ENCODE peak calls at places on chromosomes 11 and 22, in six cellular contexts. Q is IMR-90; Y is CD4-positive, CD25-positive, alpha-beta regulatory T cell; B is HCT116; N is bronchial epithelial cell; V is tibial nerve. L is an unnamed sample.

GRCh38 chr22:23306438-23306921 is 126.2 kb downstream of the BCR start:
- DNase-seq in Q (peak), Y (no peak), B (no peak), N (peak), V (no peak), L (no peak)

GRCh38 chr11:61106906-61107470 is 4.7 kb downstream of the CD5 start:
- DNase-seq in Q (no peak), Y (peak), B (no peak), N (no peak), V (no peak), L (no peak)

GRCh38 chr11:14449302-14449714 is 50.3 kb downstream of the COPB1 start:
- DNase-seq in Q (no peak), Y (no peak), B (no peak), N (no peak), V (no peak), L (no peak)

GRCh38 chr11:110196241-110196754 is 100.1 kb downstream of the RDX start:
- DNase-seq in Q (peak), Y (no peak), B (peak), N (peak), V (no peak), L (peak)

GRCh38 chr11:16030664-16031063 is 325.7 kb downstream of the SOX6 start:
- DNase-seq in Q (peak), Y (no peak), B (no peak), N (no peak), V (no peak), L (no peak)

GRCh38 chr11:122598971-122599370 is 56.6 kb upstream of the UBASH3B start:
- DNase-seq in Q (no peak), Y (no peak), B (no peak), N (peak), V (no peak), L (no peak)

GRCh38 chr22:31313366-31314147 is 21.3 kb upstream of the PIK3IP1 start:
- DNase-seq in Q (peak), Y (peak), B (peak), N (peak), V (peak), L (peak)

GRCh38 chr11:11313426-11313825 is 39.6 kb downstream of the CSNK2A3 start:
- DNase-seq in Q (peak), Y (no peak), B (no peak), N (peak), V (no peak), L (peak)

GRCh38 chr11:44993971-44994705 is 43.5 kb upstream of the TP53I11 start:
- DNase-seq in Q (no peak), Y (no peak), B (no peak), N (no peak), V (no peak), L (no peak)

GRCh38 chr11:80297808-80298460 is 857.1 kb upstream of the TENM4 start:
- DNase-seq in Q (peak), Y (no peak), B (no peak), N (peak), V (no peak), L (no peak)

GRCh38 chr11:71158936-71159335 is 93.4 kb downstream of the SHANK2 start:
- DNase-seq in Q (no peak), Y (no peak), B (no peak), N (no peak), V (no peak), L (no peak)

GRCh38 chr22:35736701-35737100 is 19.0 kb downstream of the APOL5 start:
- DNase-seq in Q (no peak), Y (no peak), B (no peak), N (no peak), V (no peak), L (no peak)

GRCh38 chr11:46326813-46327416 is 20.3 kb upstream of the DGKZ start:
- DNase-seq in Q (no peak), Y (no peak), B (no peak), N (no peak), V (no peak), L (no peak)

GRCh38 chr11:46315783-46316563 is 31.3 kb upstream of the DGKZ start:
- DNase-seq in Q (no peak), Y (no peak), B (no peak), N (no peak), V (no peak), L (no peak)

GRCh38 chr11:46319074-46319453 is 28.2 kb upstream of the DGKZ start:
- DNase-seq in Q (no peak), Y (no peak), B (no peak), N (no peak), V (no peak), L (no peak)

GRCh38 chr11:46322759-46323158 is 24.5 kb upstream of the DGKZ start:
- DNase-seq in Q (peak), Y (no peak), B (peak), N (no peak), V (no peak), L (no peak)

DNA sequence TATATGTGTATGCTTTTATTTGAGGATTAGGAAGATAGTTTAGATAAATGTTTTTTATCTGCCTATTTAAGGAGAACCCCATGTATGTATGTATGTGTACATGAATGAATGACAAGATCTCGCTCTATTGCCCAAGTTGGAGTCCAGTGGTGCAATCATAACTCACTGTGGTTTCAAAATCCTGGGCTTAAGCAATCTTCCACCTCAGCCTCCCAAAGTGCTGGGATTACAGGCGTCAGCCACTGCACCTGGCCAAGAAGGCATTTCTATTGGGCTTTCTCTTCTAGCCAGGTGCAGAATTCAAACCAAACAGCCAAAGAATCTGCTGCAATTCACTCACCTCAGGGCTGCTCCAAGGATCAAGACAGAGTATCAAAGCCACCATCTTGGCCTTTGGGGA is 25.5 kb upstream of the DGKZ start:
- DNase-seq in Q (no peak), Y (no peak), B (no peak), N (peak), V (no peak), L (no peak)
- H3K4me3 ChIP-seq in Q (no peak), Y (no peak), B (no peak), N (no peak), V (no peak), L (no peak)

DNA sequence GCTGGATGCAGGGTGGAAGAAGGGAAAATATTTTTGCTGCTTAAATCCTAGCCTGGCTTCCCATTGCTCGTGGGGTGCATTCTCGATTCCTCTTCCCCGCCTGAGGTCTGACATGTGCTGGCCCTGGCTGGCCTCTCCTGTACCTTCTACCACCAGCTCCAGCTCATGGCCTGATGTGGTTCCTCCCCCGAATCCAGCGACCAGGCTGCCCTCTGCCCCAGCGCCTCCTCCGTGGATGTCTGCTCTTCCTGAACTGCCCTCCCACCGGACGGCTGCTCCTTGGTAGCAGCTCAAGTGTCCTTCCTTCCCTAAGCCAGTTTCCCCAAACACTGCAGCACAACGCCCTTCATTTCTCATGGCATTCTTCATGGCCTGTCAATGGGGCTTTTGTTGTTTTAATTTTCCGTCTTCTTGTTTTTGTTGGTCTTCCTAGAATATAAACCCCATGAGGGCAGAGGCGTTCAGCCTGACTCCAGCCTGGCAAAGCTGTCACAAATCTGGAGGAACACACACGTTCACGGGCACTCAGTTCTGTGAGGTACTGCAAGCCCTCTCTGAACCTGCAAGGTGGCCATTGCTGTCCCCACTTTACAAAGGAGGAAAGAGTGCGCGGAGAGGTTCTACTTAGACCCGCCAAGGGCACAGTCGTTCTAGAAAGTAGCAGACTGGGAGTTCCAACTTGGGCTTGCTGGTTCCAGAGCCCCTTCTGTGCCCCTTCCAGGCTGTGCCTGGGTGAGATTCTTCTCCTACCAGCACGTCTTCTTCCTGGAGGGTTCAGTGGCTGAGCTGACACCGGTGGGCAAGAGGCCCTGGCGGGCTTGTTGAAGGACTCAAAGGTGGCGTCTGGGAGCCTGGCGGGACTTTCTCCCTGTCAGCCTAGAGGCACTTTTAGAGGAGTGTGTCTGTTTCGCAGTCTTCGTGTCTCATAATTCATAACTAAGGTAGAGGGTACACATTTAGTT is 955 bp upstream of the LRP5 start:
- DNase-seq in Q (no peak), Y (no peak), B (no peak), N (no peak), V (no peak), L (no peak)
- H3K4me3 ChIP-seq in Q (peak), Y (no peak), B (peak), N (no peak), V (peak), L (no peak)

DNA sequence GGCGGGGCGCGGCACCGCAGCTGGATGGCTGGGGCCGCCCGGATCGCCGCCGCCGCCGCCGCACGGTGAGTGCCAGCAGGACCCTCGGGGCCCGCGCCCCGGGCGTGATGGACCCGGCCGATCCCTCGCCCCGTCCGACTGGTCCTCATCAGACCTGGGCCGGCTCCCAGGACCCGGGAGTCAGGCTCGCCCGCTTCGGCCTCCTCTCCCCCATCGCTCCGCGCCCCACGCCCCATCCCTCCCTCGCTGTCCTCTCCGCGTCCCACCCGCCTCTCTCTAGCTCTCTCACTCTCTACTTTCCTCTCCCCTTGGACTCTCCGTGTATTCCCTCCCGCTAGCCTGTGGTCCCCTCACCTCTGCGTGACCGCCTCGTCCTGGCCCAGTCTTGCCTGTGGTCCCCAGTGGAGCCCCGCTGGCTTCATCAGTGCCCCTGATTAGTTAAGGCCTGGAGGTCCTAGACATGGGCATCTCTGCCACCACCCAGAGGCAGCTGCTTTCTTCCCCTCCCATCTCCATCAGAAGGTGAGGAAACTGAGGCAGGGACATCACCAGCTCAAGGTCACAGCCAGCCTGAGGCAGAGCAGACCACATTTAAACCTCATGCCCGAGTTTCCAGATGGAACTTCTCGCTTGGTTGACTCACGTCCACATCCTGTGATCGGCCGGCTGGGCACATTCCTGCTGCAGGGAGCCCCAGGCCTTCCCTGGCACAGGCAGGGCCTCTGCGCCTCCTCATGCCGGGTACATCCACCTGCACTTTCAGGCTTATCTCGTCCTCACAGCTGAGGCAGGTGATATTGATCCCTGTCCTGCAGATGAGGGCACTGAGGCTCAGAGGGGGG is 429 bp downstream of the SLC39A13 start:
- DNase-seq in Q (peak), Y (peak), B (no peak), N (peak), V (no peak), L (no peak)
- H3K4me3 ChIP-seq in Q (peak), Y (peak), B (peak), N (peak), V (peak), L (peak)

GRCh38 chr11:64357446-64357845 is 1.5 kb upstream of the RPS6KA4 start:
- DNase-seq in Q (no peak), Y (no peak), B (no peak), N (no peak), V (no peak), L (no peak)

GRCh38 chr11:64358907-64359711 is at the start of gene RPS6KA4:
- DNase-seq in Q (peak), Y (peak), B (no peak), N (peak), V (peak), L (no peak)

GRCh38 chr11:64356498-64357411 is 2.2 kb upstream of the RPS6KA4 start:
- DNase-seq in Q (no peak), Y (peak), B (peak), N (peak), V (no peak), L (no peak)

GRCh38 chr11:64358536-64358906 is 441 bp upstream of the RPS6KA4 start:
- DNase-seq in Q (no peak), Y (no peak), B (no peak), N (no peak), V (no peak), L (no peak)

DNA sequence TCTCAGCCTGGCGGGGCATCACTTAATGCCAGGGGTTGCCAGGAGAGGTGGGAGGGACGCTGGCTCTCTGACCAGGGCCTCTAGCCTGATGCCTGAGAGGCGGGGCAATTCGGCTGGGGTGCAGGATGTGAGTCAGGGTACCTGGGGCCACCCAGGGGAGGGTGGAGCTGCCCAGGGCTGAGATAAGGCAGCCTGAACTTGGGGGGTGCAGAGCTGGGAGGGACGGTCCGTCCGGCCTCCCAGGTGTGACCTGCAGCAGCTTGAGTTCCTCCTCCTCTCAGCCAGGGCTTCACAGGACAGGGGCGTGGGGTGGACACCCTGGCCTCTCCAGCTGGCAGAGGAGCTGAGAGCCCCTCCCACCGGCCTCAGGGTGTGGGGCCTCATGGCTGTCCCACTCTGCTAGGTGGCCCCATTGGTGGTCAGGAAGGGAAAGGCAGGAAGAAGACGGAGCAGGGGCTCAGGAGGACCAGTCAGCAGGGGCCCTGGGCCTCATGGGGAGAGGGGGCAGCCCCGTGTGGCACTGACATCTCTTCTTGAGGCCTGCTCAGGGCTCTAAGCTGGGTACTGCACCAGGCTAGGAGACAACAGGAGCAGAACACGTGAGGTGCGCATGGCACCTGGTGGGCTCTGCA is 942 bp upstream of the RPS6KA4 start:
- DNase-seq in Q (no peak), Y (peak), B (no peak), N (peak), V (no peak), L (no peak)
- H3K4me3 ChIP-seq in Q (no peak), Y (no peak), B (peak), N (peak), V (peak), L (no peak)

DNA sequence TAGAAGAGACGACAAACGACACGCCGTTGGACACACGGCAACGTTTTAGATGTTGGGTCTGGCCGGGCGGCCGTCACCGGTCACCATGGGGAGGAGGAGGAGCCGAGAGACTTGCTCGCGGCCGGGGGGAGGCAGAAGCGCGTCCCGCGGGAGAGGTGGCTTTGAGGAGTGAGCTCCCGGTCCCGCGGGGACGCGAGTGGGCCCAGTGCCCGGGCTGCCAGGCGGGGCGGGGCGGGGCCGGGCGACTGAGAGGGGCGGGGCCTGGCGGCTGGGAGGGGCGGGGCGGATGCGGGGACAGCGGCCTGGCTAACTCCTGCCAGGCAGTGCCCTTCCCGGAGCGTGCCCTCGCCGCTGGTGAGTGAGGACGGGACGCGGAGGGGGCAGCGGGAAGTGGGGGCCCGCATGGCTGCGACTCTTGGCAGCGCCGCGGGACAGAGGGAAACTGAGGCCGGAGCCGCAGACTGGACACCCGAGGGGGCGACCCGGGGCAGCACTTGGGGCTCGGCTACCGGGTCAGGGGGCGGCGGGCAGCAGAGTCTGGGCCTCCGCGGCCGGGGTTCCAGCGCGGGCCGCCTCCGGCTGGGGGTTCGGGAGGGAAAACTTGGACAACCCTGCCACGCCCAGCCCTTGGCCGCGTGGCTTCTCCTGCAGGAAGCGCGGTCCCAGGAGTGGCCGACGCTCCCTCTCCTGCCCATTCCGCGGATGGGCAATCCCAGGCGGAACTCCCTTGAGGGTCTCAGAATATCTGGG is at the start of gene TSPO:
- DNase-seq in Q (peak), Y (peak), B (no peak), N (no peak), V (peak), L (peak)
- H3K4me3 ChIP-seq in Q (peak), Y (peak), B (peak), N (peak), V (peak), L (peak)

DNA sequence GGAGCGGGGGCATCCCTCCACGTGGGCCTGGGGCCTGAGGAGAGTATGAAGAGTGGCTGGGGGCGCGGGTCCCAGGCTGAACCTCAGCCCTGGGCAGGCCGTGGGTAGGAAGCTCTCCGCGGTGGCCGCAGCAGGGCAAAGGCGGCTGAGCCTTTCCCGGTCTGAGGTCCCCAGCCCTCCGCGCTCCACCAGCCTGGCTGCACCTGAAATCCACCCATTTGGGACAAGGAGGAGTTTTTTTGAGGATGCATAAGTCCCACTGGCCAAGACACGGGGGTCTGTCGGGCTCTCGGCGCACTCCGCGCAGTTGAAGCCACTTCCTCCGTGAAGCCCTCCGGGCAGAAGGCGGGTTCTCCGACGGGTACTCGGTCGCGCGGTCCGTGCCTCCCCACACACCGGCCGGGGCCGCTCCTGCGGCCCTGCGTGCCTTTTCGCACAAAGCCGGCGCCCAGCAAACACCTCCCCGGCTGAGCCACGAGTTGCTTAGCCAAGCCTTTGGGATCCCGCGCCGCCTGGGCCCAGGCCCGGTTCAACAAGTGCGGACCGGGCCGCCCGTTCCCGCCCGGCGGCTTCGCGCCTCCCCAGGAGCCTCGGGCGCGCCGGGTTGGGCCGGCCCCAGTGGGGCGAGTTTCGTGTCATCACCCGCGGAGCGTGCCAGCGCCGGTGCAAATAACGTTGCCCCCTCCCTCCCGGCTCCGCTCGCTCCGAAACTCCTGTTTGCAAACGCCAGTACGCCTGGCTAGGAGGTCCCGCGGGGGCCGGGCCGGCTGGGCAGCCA is 666 bp upstream of the OVOL1 start:
- DNase-seq in Q (no peak), Y (no peak), B (no peak), N (no peak), V (no peak), L (no peak)
- H3K4me3 ChIP-seq in Q (no peak), Y (no peak), B (peak), N (peak), V (peak), L (no peak)

GRCh38 chr11:133784359-133784758 is 61.0 kb downstream of the SPATA19 start:
- DNase-seq in Q (no peak), Y (no peak), B (no peak), N (no peak), V (no peak), L (no peak)

GRCh38 chr11:133785795-133786194 is 59.5 kb downstream of the SPATA19 start:
- DNase-seq in Q (no peak), Y (no peak), B (no peak), N (no peak), V (no peak), L (no peak)

GRCh38 chr11:133782116-133782725 is 63.1 kb downstream of the SPATA19 start:
- DNase-seq in Q (no peak), Y (no peak), B (no peak), N (no peak), V (no peak), L (no peak)

GRCh38 chr11:133790995-133791394 is 54.3 kb downstream of the SPATA19 start:
- DNase-seq in Q (no peak), Y (no peak), B (no peak), N (no peak), V (no peak), L (no peak)

GRCh38 chr11:133787379-133788103 is 57.8 kb downstream of the SPATA19 start:
- DNase-seq in Q (no peak), Y (no peak), B (no peak), N (no peak), V (no peak), L (no peak)
- H3K4me3 ChIP-seq in Q (no peak), Y (no peak), B (no peak), N (no peak), V (peak), L (no peak)